ENCODE peak calls at places on chromosomes 1 and 21, in six cellular contexts. Y is cardiac fibroblast, F is GM12865, M is chondrocyte, V is AG04450, H is body of pancreas. P is an unnamed sample.
A peak's percentile ranks its signal among the peaks of the same experiment; 100 is the strongest.

GRCh38 chr1:41813220-41813619 is 105.5 kb downstream of the HIVEP3 start:
- DNase-seq in Y (no peak), F (no peak), M (no peak), V (no peak), H (no peak), P (no peak)

GRCh38 chr1:206579747-206580437 is 32.4 kb downstream of the EIF2D start:
- DNase-seq in Y (peak; percentile 31), F (peak; percentile 92), M (no peak), V (no peak), H (no peak), P (no peak)

GRCh38 chr21:15682977-15683376 is 46.8 kb upstream of the USP25 start:
- DNase-seq in Y (peak; percentile 52), F (no peak), M (no peak), V (no peak), H (no peak), P (no peak)

GRCh38 chr1:111618953-111619634 is 495 bp upstream of the RAP1A start:
- DNase-seq in Y (no peak), F (no peak), M (no peak), V (no peak), H (no peak), P (no peak)

GRCh38 chr1:98112631-98113030 is 191.8 kb upstream of the DPYD start:
- DNase-seq in Y (no peak), F (no peak), M (no peak), V (no peak), H (no peak), P (no peak)

GRCh38 chr1:77031101-77031662 is 163.9 kb downstream of the ST6GALNAC5 start:
- DNase-seq in Y (peak; percentile 18), F (no peak), M (no peak), V (peak; percentile 24), H (no peak), P (no peak)

GRCh38 chr1:12627308-12627707 is 9.3 kb upstream of the DHRS3 start:
- DNase-seq in Y (no peak), F (no peak), M (peak; percentile 11), V (no peak), H (no peak), P (no peak)

GRCh38 chr1:205976708-205977107 is 26.5 kb downstream of the RAB7B start:
- DNase-seq in Y (peak; percentile 45), F (no peak), M (no peak), V (peak; percentile 23), H (no peak), P (no peak)

GRCh38 chr21:35340273-35340672 is 291.2 kb upstream of the RUNX1 start:
- DNase-seq in Y (no peak), F (no peak), M (no peak), V (no peak), H (no peak), P (no peak)

GRCh38 chr1:171743014-171743870 is 1.4 kb upstream of the VAMP4 start:
- DNase-seq in Y (peak; percentile 75), F (no peak), M (no peak), V (peak; percentile 49), H (no peak), P (no peak)

GRCh38 chr1:174726167-174726879 is 273.4 kb upstream of the CACYBP start:
- DNase-seq in Y (peak; percentile 59), F (peak; percentile 46), M (no peak), V (peak; percentile 13), H (no peak), P (no peak)

GRCh38 chr1:190957565-190957964 is 479.9 kb upstream of the BRINP3 start:
- DNase-seq in Y (peak; percentile 2), F (no peak), M (no peak), V (no peak), H (no peak), P (no peak)

GRCh38 chr1:196438324-196438723 is 169.9 kb downstream of the KCNT2 start:
- DNase-seq in Y (peak; percentile 58), F (no peak), M (no peak), V (no peak), H (no peak), P (no peak)

GRCh38 chr1:53080041-53080440 is 18.0 kb downstream of the PODN start:
- DNase-seq in Y (no peak), F (no peak), M (peak; percentile 25), V (no peak), H (no peak), P (no peak)

GRCh38 chr1:12345350-12346217 is 115.8 kb downstream of the VPS13D start:
- DNase-seq in Y (no peak), F (peak; percentile 11), M (no peak), V (no peak), H (no peak), P (no peak)

GRCh38 chr1:150121236-150121862 is 28.4 kb upstream of the PLEKHO1 start:
- DNase-seq in Y (no peak), F (no peak), M (no peak), V (no peak), H (no peak), P (no peak)

GRCh38 chr21:38402291-38402690 is 96.0 kb downstream of the ERG start:
- DNase-seq in Y (no peak), F (no peak), M (no peak), V (no peak), H (no peak), P (no peak)

GRCh38 chr1:84722794-84723193 is 32.5 kb upstream of the SSX2IP start:
- DNase-seq in Y (peak; percentile 91), F (no peak), M (no peak), V (no peak), H (no peak), P (no peak)

GRCh38 chr1:91958926-91959325 is 9.7 kb downstream of the BRDT start:
- DNase-seq in Y (no peak), F (no peak), M (no peak), V (no peak), H (no peak), P (no peak)

GRCh38 chr1:186033744-186034345 is 299.7 kb downstream of the HMCN1 start:
- DNase-seq in Y (peak; percentile 64), F (no peak), M (no peak), V (no peak), H (no peak), P (no peak)

DNA sequence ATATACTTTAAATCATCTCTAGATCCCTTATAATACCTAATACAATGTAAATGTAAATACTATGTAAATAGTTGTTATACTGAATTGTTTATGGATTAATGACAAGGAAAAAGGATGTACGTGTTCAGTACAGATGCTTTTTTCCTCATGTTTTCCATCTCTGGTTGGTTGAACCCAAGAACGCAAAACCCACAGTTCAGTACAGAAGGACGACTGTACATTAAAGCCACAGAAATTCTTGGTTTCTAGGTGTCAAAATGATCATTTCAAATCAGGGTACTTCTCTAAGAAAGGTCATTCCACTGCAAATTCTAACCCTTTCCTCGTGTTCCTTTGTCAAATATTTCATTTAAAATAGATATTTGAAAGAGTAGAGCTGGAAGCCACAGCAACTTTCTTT is 158.1 kb downstream of the VAV3 start:
- DNase-seq in Y (no peak), F (no peak), M (no peak), V (no peak), H (no peak), P (no peak)
- TF ChIP-seq CTCF in Y (no peak), F (no peak), M (no peak), V (no peak), H (no peak), P (no peak)

GRCh38 chr1:244273262-244273844 is 178.4 kb downstream of the ADSS2 start:
- DNase-seq in Y (no peak), F (no peak), M (no peak), V (no peak), H (no peak), P (no peak)
- TF ChIP-seq CTCF in Y (no peak), F (no peak), M (no peak), V (no peak), H (no peak), P (no peak)

GRCh38 chr1:157167437-157167836 is 29.2 kb upstream of the ETV3 start:
- DNase-seq in Y (no peak), F (no peak), M (no peak), V (no peak), H (no peak), P (no peak)
- TF ChIP-seq CTCF in Y (no peak), F (no peak), M (no peak), V (no peak), H (no peak), P (no peak)

DNA sequence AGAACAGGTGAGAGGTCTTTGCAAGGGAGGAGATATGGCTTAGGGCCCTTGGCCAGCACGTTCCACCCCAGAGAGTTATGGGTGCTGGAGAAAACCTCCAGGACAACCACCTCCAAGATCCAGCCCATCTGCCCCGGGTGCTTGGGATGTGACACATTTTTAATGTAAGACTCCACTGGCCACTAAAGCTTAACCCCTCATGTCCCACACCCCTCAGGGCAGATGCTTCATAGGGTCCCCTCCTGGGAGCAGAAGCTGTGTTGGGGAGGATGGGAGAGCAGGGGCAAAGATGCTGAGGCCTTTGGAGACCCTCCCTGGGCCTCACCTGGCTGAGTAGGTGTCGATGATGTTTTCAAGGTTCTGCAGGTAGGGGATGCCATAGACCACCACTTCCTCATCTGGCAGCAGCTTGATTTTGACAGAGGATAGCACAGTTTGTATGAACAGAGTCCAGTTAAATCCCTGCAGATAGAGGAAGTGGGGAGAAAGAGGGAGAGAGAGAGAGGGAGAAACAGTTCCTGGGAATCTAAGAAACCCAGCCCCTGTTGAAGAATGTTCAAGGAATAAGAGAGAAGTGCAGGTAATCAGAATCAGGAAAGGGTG is 11.9 kb downstream of the PRXL2B start:
- DNase-seq in Y (no peak), F (no peak), M (no peak), V (no peak), H (no peak), P (no peak)
- TF ChIP-seq CTCF in Y (no peak), F (peak; percentile 8), M (no peak), V (no peak), H (no peak), P (no peak)

GRCh38 chr1:89149229-89149628 is 23.3 kb upstream of the GBP2 start:
- DNase-seq in Y (peak; percentile 54), F (no peak), M (no peak), V (peak; percentile 8), H (no peak), P (peak; percentile 17)
- TF ChIP-seq CTCF in Y (peak; percentile 47), F (no peak), M (peak; percentile 65), V (peak; percentile 60), H (peak; percentile 27), P (no peak)

DNA sequence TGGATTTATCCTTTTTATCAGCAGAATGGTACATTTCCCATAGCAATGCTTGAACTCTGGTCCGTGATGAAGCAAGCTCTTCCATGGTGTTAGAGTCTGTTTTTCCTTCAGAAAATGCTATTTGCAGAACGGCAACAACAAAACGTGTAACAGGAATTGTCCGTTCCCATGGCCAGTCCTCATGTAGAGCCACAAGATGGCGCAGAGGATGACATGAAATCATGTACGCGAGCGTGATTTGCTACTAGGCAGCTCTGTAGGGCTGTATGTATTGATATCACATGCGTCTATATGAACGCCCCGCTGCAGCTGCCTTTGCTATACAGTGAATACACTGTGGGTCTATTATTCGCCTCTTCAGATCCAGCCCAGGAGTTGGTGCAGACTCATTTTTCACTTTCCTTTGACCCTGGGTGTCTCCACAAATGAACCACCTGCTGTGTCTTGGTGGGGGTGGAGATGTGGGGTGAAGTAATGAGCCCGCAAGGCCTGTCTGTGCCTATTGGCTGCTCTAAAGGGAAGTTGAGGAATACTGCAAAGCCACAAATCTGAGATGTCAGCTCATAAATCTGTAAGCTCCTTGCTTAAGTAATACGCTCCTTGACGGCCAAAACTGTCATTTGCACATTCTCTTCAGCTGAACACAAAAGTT is 361.5 kb downstream of the KIF26B start:
- DNase-seq in Y (peak; percentile 25), F (no peak), M (no peak), V (peak; percentile 38), H (no peak), P (no peak)
- TF ChIP-seq CTCF in Y (peak; percentile 9), F (no peak), M (peak; percentile 65), V (peak; percentile 67), H (no peak), P (no peak)

P was measured in endothelial cell.